ENCODE peak calls at places on chromosomes 16 and 17, in six cellular contexts. V is PC-3; I is transverse colon; H is stomach; A is CD8-positive, alpha-beta T cell; O is heart left ventricle. N is an unnamed sample. For H3K4me1, the result is how much of the 10 kb centered on the place peaks cover.

GRCh38 chr16:11303405-11304138 is 22.4 kb upstream of the PRM1 start:
- DNase-seq in H (peak), O (no peak), A (no peak), V (peak), I (no peak), N (no peak)

GRCh38 chr17:1060991-1061390 is 64.1 kb downstream of the TIMM22 start:
- DNase-seq in V (peak), O (peak), H (peak), I (peak), A (no peak), N (peak)

GRCh38 chr17:48470388-48471034 is 40.5 kb upstream of the SKAP1 start:
- DNase-seq in O (no peak), H (no peak), A (no peak), V (peak), I (no peak), N (no peak)

GRCh38 chr17:28550858-28551257 is 1.6 kb downstream of the UNC119 start:
- DNase-seq in O (no peak), V (no peak), H (no peak), A (no peak), I (no peak), N (no peak)

GRCh38 chr17:79681628-79682261 is 49.0 kb upstream of the ENPP7 start:
- DNase-seq in I (no peak), O (no peak), H (no peak), A (no peak), V (no peak), N (no peak)

GRCh38 chr16:57530104-57530522 is 6.3 kb downstream of the CCDC102A start:
- DNase-seq in H (no peak), A (peak), O (peak), V (peak), I (peak), N (no peak)

GRCh38 chr16:57670206-57670605 is 2.1 kb downstream of the ADGRG3 start:
- DNase-seq in O (no peak), H (no peak), V (no peak), I (no peak), A (no peak), N (no peak)

GRCh38 chr16:68444058-68444657 is 4.2 kb downstream of the SMPD3 start:
- DNase-seq in V (peak), O (peak), H (peak), I (peak), A (no peak), N (no peak)

GRCh38 chr16:9913604-9914330 is 268.5 kb downstream of the GRIN2A start:
- DNase-seq in A (no peak), V (no peak), H (no peak), I (no peak), O (no peak), N (peak)

DNA sequence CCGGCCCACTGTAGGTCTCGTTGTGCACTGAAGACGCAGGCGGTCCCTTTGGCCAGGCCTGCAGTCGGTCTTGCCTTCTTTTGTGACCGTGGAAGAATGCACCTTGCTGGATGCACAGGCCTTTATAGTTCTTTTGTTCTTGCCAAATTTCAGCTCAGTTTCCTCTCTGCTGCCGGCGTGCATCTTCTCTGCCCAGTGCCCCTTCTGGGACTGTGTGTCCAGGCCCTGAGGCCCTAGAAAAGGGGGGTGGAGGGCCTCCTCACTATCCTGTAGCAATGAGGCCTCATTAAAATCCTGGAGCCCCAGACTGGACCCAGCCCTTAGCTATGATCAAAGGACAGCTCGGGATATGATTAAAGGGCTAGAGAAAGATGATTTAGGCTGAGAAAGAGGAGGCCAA is 229.8 kb downstream of the SEC14L1 start:
- DNase-seq in O (peak), H (no peak), V (no peak), A (no peak), I (no peak), N (no peak)
- H3K27ac ChIP-seq in O (peak), H (no peak), V (no peak), A (no peak), I (peak), N (peak)

GRCh38 chr17:49631496-49631895 is 46.4 kb downstream of the SPOP start:
- DNase-seq in I (no peak), V (no peak), A (no peak), O (no peak), H (no peak), N (no peak)
- TF ChIP-seq CTCF in I (no peak), V (no peak), A (no peak), O (no peak), H (no peak), N (no peak)

DNA sequence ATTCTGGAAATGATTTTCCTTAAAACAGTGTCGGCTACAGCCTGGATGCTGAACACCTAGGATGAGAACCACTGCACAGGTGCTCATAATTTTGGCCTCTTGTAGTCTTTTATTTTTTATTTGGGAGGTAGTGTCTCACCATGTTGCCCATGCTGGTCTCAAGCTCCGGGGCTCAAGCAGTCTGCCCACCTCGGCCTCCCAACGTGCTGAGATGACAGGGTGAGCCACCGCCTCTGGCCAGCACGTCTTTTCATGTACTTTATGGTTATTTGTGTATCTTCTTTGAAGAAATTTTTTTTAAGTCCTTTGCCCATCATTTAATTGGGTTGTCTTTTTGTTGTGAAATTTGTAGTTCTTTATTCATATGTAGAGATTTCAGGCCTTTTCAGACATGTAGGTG is 58.0 kb downstream of the WDR45B start:
- DNase-seq in H (no peak), V (no peak), I (no peak), O (no peak), A (no peak), N (no peak)
- H3K4me1 ChIP-seq in H (half or more), V (under half), I (under half), O (under half), A (under half), N (under half)

GRCh38 chr17:51085150-51085805 is 35.4 kb downstream of the SPAG9 start:
- DNase-seq in A (no peak), O (no peak), H (no peak), I (no peak), V (peak), N (no peak)
- H3K27ac ChIP-seq in A (no peak), O (no peak), H (no peak), I (no peak), V (peak), N (no peak)

GRCh38 chr16:23149267-23149992 is at the start of gene USP31:
- DNase-seq in O (peak), V (peak), H (peak), A (peak), I (peak), N (peak)
- TF ChIP-seq CTCF in O (no peak), V (no peak), H (no peak), A (no peak), I (no peak), N (no peak)

GRCh38 chr17:76273923-76274558 is 8.9 kb downstream of the UBALD2 start:
- DNase-seq in V (no peak), A (no peak), I (no peak), H (no peak), O (peak), N (no peak)
- H3K4me1 ChIP-seq in V (under half), A (half or more), I (under half), H (half or more), O (under half), N (under half)

N was measured in MM.1S.